ENCODE peak calls at places on chromosome 7, in ten cellular contexts. T is AG09319; Y is PC-9; V is Right ventricle myocardium superior; M is effector memory CD4-positive, alpha-beta T cell; I is aorta; A is C1 segment of cervical spinal cord; G is SK-N-DZ; O is activated T-cell treated with anti-CD3 and anti-CD28 coated beads for 1 hour; E is effector memory CD8-positive, alpha-beta T cell. K is an unnamed sample.

GRCh38 chr7:130476287-130477001 is 15.4 kb upstream of the MEST start:
- DNase-seq in O (no peak), V (no peak), T (no peak), I (no peak), A (no peak), M (no peak), Y (no peak), E (no peak), G (no peak), K (no peak)

GRCh38 chr7:41987-42386 is 150.4 kb upstream of the FAM20C start:
- DNase-seq in V (no peak), E (no peak), I (no peak), T (peak), Y (no peak), O (no peak), G (no peak), M (no peak), A (no peak), K (no peak)

GRCh38 chr7:85508642-85509429 is 322.0 kb upstream of the SEMA3D start:
- DNase-seq in A (no peak), O (no peak), E (no peak), Y (no peak), I (no peak), V (no peak), G (peak), M (no peak), T (peak), K (no peak)

GRCh38 chr7:37408885-37409248 is 39.8 kb downstream of the ELMO1 start:
- DNase-seq in I (no peak), Y (no peak), V (no peak), M (no peak), A (no peak), E (no peak), O (no peak), T (no peak), G (no peak), K (no peak)

GRCh38 chr7:20219446-20220292 is 2.5 kb upstream of the MACC1 start:
- DNase-seq in T (no peak), I (peak), E (peak), M (no peak), V (peak), Y (peak), A (peak), O (no peak), G (peak), K (no peak)

GRCh38 chr7:1422512-1423265 is 36.6 kb downstream of the MICALL2 start:
- DNase-seq in E (no peak), A (no peak), V (no peak), Y (no peak), T (no peak), G (no peak), I (no peak), O (no peak), M (no peak), K (no peak)

GRCh38 chr7:106736123-106736507 is 75.2 kb upstream of the CCDC71L start:
- DNase-seq in V (no peak), T (no peak), A (no peak), Y (no peak), I (no peak), G (no peak), O (no peak), M (no peak), E (no peak), K (no peak)

GRCh38 chr7:65382452-65382851 is 8.8 kb downstream of the ZNF92 start:
- DNase-seq in I (no peak), T (no peak), E (no peak), V (no peak), A (no peak), O (no peak), G (no peak), Y (no peak), M (no peak), K (no peak)

GRCh38 chr7:156639426-156640256 is 933 bp upstream of the RNF32 start:
- DNase-seq in I (peak), M (no peak), T (no peak), A (no peak), E (no peak), G (no peak), V (no peak), O (no peak), Y (no peak), K (no peak)

GRCh38 chr7:157773361-157773760 is 436.6 kb downstream of the DNAJB6 start:
- DNase-seq in G (no peak), M (no peak), I (peak), O (no peak), V (peak), A (no peak), Y (no peak), E (no peak), T (no peak), K (no peak)

GRCh38 chr7:105478606-105479005 is 43.5 kb downstream of the PUS7 start:
- DNase-seq in A (no peak), O (no peak), V (no peak), E (no peak), G (no peak), I (no peak), T (no peak), Y (no peak), M (no peak), K (no peak)

GRCh38 chr7:100465702-100466311 is 1.7 kb upstream of the SPACDR start:
- DNase-seq in G (peak), T (no peak), M (no peak), Y (no peak), V (peak), I (peak), O (no peak), E (no peak), A (peak), K (no peak)

GRCh38 chr7:73742338-73742752 is 3.7 kb upstream of the ABHD11 start:
- DNase-seq in G (no peak), M (no peak), I (no peak), V (no peak), Y (peak), E (no peak), A (no peak), T (no peak), O (no peak), K (no peak)

GRCh38 chr7:108234281-108234680 is 104.1 kb upstream of the LAMB4 start:
- DNase-seq in G (no peak), A (no peak), Y (no peak), M (no peak), I (no peak), V (no peak), T (no peak), O (no peak), E (no peak), K (no peak)

GRCh38 chr7:102005933-102006332 is 188.5 kb downstream of the CUX1 start:
- DNase-seq in M (no peak), A (no peak), E (no peak), V (no peak), T (no peak), G (no peak), Y (no peak), O (no peak), I (no peak), K (no peak)

GRCh38 chr7:116030626-116031276 is at the start of gene TFEC:
- DNase-seq in M (no peak), O (no peak), T (no peak), Y (no peak), G (no peak), E (no peak), A (no peak), I (no peak), V (no peak), K (no peak)

GRCh38 chr7:143416565-143417149 is 8.0 kb upstream of the EPHA1 start:
- DNase-seq in Y (peak), T (no peak), V (no peak), A (no peak), I (no peak), O (no peak), E (peak), G (peak), M (no peak), K (no peak)

GRCh38 chr7:65438593-65438992 is 64.9 kb downstream of the ZNF92 start:
- DNase-seq in E (no peak), O (no peak), Y (peak), T (peak), A (no peak), I (no peak), G (no peak), M (no peak), V (no peak), K (no peak)

GRCh38 chr7:110168010-110168409 is 922.9 kb upstream of the LRRN3 start:
- DNase-seq in V (no peak), I (no peak), G (no peak), Y (no peak), A (no peak), O (no peak), M (no peak), E (no peak), T (no peak), K (no peak)

GRCh38 chr7:984361-985126 is 1.6 kb downstream of the CYP2W1 start:
- DNase-seq in G (no peak), V (no peak), O (no peak), Y (no peak), T (no peak), A (no peak), E (no peak), I (no peak), M (no peak), K (no peak)

GRCh38 chr7:130272456-130273080 is 5.9 kb downstream of the CPA2 start:
- DNase-seq in I (no peak), O (no peak), A (peak), T (no peak), V (no peak), M (no peak), Y (no peak), E (no peak), G (no peak), K (no peak)

GRCh38 chr7:1569440-1569832 is 396 bp downstream of the PSMG3 start:
- DNase-seq in M (no peak), I (no peak), Y (no peak), V (peak), O (no peak), A (no peak), T (no peak), E (no peak), G (no peak), K (no peak)

GRCh38 chr7:27745064-27745583 is 5.2 kb downstream of the TAX1BP1 start:
- DNase-seq in E (no peak), A (no peak), O (no peak), V (no peak), I (no peak), M (no peak), G (peak), Y (peak), T (no peak), K (no peak)

GRCh38 chr7:91239772-91240171 is 24.5 kb upstream of the FZD1 start:
- DNase-seq in E (no peak), G (no peak), O (no peak), T (no peak), M (no peak), Y (no peak), V (no peak), A (no peak), I (no peak), K (no peak)

GRCh38 chr7:114921636-114922150 is at the start of gene MDFIC:
- DNase-seq in G (no peak), A (no peak), O (peak), T (no peak), Y (no peak), M (peak), E (peak), I (no peak), V (no peak), K (peak)

GRCh38 chr7:74049997-74050798 is 22.2 kb downstream of the ELN start:
- DNase-seq in A (no peak), Y (no peak), M (no peak), O (no peak), T (no peak), I (no peak), V (no peak), G (no peak), E (no peak), K (no peak)

GRCh38 chr7:31076051-31076450 is 23.9 kb downstream of the ADCYAP1R1 start:
- DNase-seq in T (no peak), E (no peak), O (no peak), G (no peak), I (peak), A (no peak), Y (no peak), M (no peak), V (no peak), K (no peak)

K was measured in activated T-helper 1 cell treated with Interleukin-2 at 50 U/mL for 16 hours.